ENCODE peak calls at places on chromosomes 3 and 15, in five cellular contexts. D is CD8-positive, alpha-beta memory T cell; E is cardiac fibroblast; M is A549; B is hepatocyte. F is an unnamed sample.

GRCh38 chr15:52733078-52733477 is 53.9 kb upstream of the ATOSA start:
- DNase-seq in D (no peak), E (peak; percentile 54), M (no peak), B (peak; percentile 36), F (no peak)

GRCh38 chr15:71422530-71423259 is 307.4 kb downstream of the THSD4 start:
- DNase-seq in D (no peak), E (no peak), M (no peak), B (no peak), F (no peak)

GRCh38 chr3:48157215-48157840 is 30.9 kb downstream of the CDC25A start:
- DNase-seq in D (no peak), E (no peak), M (peak; percentile 32), B (no peak), F (no peak)

GRCh38 chr3:134464693-134465385 is 20.9 kb downstream of the ANAPC13 start:
- DNase-seq in D (no peak), E (no peak), M (no peak), B (no peak), F (no peak)

GRCh38 chr3:149401215-149401925 is 23.9 kb upstream of the TM4SF1 start:
- DNase-seq in D (no peak), E (peak; percentile 71), M (no peak), B (peak; percentile 61), F (no peak)

GRCh38 chr15:93066834-93067648 is 22.0 kb downstream of the RGMA start:
- DNase-seq in D (no peak), E (no peak), M (no peak), B (no peak), F (no peak)

GRCh38 chr15:67820147-67820991 is 4.9 kb upstream of the SKOR1 start:
- DNase-seq in D (no peak), E (no peak), M (no peak), B (no peak), F (no peak)

GRCh38 chr3:183287301-183287971 is 34.4 kb downstream of the B3GNT5 start:
- DNase-seq in D (peak; percentile 6), E (peak; percentile 99), M (no peak), B (peak; percentile 48), F (peak; percentile 80)

GRCh38 chr3:188578579-188579363 is 424.8 kb downstream of the LPP start:
- DNase-seq in D (no peak), E (peak; percentile 93), M (no peak), B (no peak), F (peak; percentile 62)

GRCh38 chr3:13718000-13718399 is 161.9 kb downstream of the WNT7A start:
- DNase-seq in D (no peak), E (no peak), M (no peak), B (no peak), F (peak; percentile 4)

GRCh38 chr3:2525968-2526367 is 427.3 kb downstream of the CNTN4 start:
- DNase-seq in D (no peak), E (no peak), M (no peak), B (no peak), F (no peak)

GRCh38 chr3:171944109-171945016 is 95.0 kb upstream of the FNDC3B start:
- DNase-seq in D (no peak), E (no peak), M (no peak), B (no peak), F (peak; percentile 37)

GRCh38 chr3:42032693-42033349 is 58.3 kb upstream of the TRAK1 start:
- DNase-seq in D (no peak), E (peak; percentile 97), M (no peak), B (peak; percentile 60), F (peak; percentile 58)

GRCh38 chr3:172132721-172133311 is 93.4 kb downstream of the FNDC3B start:
- DNase-seq in D (no peak), E (no peak), M (no peak), B (no peak), F (no peak)

GRCh38 chr3:150227839-150228238 is 180.3 kb upstream of the TSC22D2 start:
- DNase-seq in D (peak; percentile 1), E (peak; percentile 79), M (peak; percentile 38), B (peak; percentile 88), F (peak; percentile 70)

GRCh38 chr3:114498779-114499370 is 205.0 kb downstream of the TIGIT start:
- DNase-seq in D (no peak), E (peak; percentile 91), M (peak; percentile 51), B (peak; percentile 75), F (peak; percentile 54)

GRCh38 chr3:35088943-35089342 is 550.4 kb upstream of the ARPP21 start:
- DNase-seq in D (no peak), E (no peak), M (no peak), B (no peak), F (no peak)

GRCh38 chr15:48052871-48053383 is 67.9 kb upstream of the SLC24A5 start:
- DNase-seq in D (no peak), E (peak; percentile 3), M (no peak), B (no peak), F (no peak)

GRCh38 chr3:115922681-115923347 is 299.5 kb downstream of the GAP43 start:
- DNase-seq in D (no peak), E (peak; percentile 33), M (no peak), B (peak; percentile 22), F (peak; percentile 47)

GRCh38 chr3:63863150-63864007 is at the start of the genes ATXN7 and THOC7:
- DNase-seq in D (peak; percentile 67), E (peak; percentile 55), M (peak; percentile 25), B (peak; percentile 85), F (peak; percentile 90)

GRCh38 chr15:74725241-74725774 is at the start of gene CYP1A1:
- DNase-seq in D (peak; percentile 10), E (no peak), M (peak; percentile 44), B (peak; percentile 73), F (no peak)